ENCODE peak calls at places on chromosomes 13 and 19, in ten cellular contexts. B is GM19239; T is stimulated activated naive CD4-positive, alpha-beta T cell treated with Interleukin-2 at 50 U/mL for 16 hours; X is stimulated activated CD4-positive, alpha-beta T cell treated with anti-CD3 and anti-CD28 coated beads, Interleukin-1b, Interleukin-23, amount 100 ng/mL, for 1 hour; A is GM10248; H is activated naive CD4-positive, alpha-beta T cell treated with anti-CD3 and anti-CD28 coated beads, Interleukin-2, amount 10 ng/mL, durations not matched to agents 7 days and 5 days; U is activated T-helper 1 cell treated with anti-CD3 and anti-CD28 coated beads, Interleukin-2, amount 50 U/mL, for 16 hours; Z is OCI-M1; M is AG20443; R is activated CD8-positive, alpha-beta T cell treated with anti-CD3 and anti-CD28 coated beads, Interleukin-2, amount 10 ng/mL, durations not matched to agents 7 days and 5 days. J is an unnamed sample.
A peak's percentile ranks its signal among the peaks of the same experiment; 100 is the strongest.

GRCh38 chr13:23466144-23467002 is 32.9 kb upstream of the SACS start:
- DNase-seq in Z (no peak), U (peak; percentile 7), B (peak; percentile 45), M (peak; percentile 82), X (no peak), T (peak; percentile 56), A (peak; percentile 81), H (peak; percentile 74), R (peak; percentile 74), J (peak; percentile 17)

GRCh38 chr13:44364601-44365000 is 9.0 kb upstream of the SERP2 start:
- DNase-seq in A (no peak), X (no peak), H (no peak), U (no peak), Z (no peak), M (peak; percentile 33), T (no peak), B (no peak), R (no peak), J (no peak)

GRCh38 chr19:53989600-53990533 is 1.6 kb upstream of the CACNG6 start:
- DNase-seq in R (no peak), U (no peak), Z (no peak), H (no peak), A (no peak), X (no peak), B (no peak), T (no peak), M (no peak), J (no peak)

GRCh38 chr19:5060591-5061339 is 91.9 kb downstream of the KDM4B start:
- DNase-seq in B (no peak), R (no peak), M (no peak), A (no peak), H (no peak), X (no peak), Z (no peak), T (no peak), U (no peak), J (no peak)

GRCh38 chr13:110936519-110936918 is 21.6 kb upstream of the ANKRD10 start:
- DNase-seq in U (no peak), H (no peak), A (no peak), Z (no peak), T (no peak), M (no peak), R (no peak), X (no peak), B (no peak), J (no peak)

GRCh38 chr13:44951184-44951583 is 38.1 kb downstream of the NUFIP1 start:
- DNase-seq in Z (no peak), X (no peak), M (no peak), R (no peak), A (no peak), T (no peak), B (no peak), H (no peak), U (no peak), J (no peak)

GRCh38 chr13:112756967-112757758 is 67.3 kb downstream of the ATP11A start:
- DNase-seq in T (no peak), U (no peak), Z (no peak), A (no peak), X (no peak), R (no peak), H (no peak), M (no peak), B (no peak), J (peak; percentile 58)

GRCh38 chr19:45564131-45564780 is 20.3 kb downstream of the OPA3 start:
- DNase-seq in M (no peak), U (no peak), H (peak; percentile 29), X (no peak), Z (no peak), B (no peak), T (no peak), R (no peak), A (no peak), J (no peak)

GRCh38 chr19:43362179-43362578 is 8.7 kb downstream of the CD177 start:
- DNase-seq in M (no peak), A (no peak), B (no peak), R (no peak), Z (no peak), T (no peak), X (no peak), U (no peak), H (no peak), J (no peak)

GRCh38 chr13:37127706-37128241 is 22.3 kb upstream of the CSNK1A1L start:
- DNase-seq in B (no peak), U (no peak), Z (no peak), R (no peak), T (no peak), X (no peak), A (no peak), H (no peak), M (peak; percentile 59), J (no peak)

GRCh38 chr13:75550159-75550567 is 572 bp downstream of the UCHL3 start:
- DNase-seq in H (peak; percentile 25), A (peak; percentile 23), B (no peak), M (peak; percentile 63), R (peak; percentile 28), T (peak; percentile 7), Z (peak; percentile 79), U (no peak), X (no peak), J (no peak)

GRCh38 chr13:112134150-112135075 is 67.5 kb downstream of the SOX1 start:
- DNase-seq in Z (peak; percentile 35), M (no peak), R (no peak), T (no peak), X (no peak), A (no peak), H (no peak), B (no peak), U (no peak), J (no peak)

GRCh38 chr13:87527036-87527435 is 144.1 kb upstream of the SLITRK5 start:
- DNase-seq in T (no peak), X (no peak), H (no peak), A (no peak), Z (no peak), M (no peak), R (no peak), U (no peak), B (no peak), J (no peak)

GRCh38 chr19:36093687-36094086 is 17.3 kb upstream of the OVOL3 start:
- DNase-seq in U (no peak), R (no peak), X (no peak), A (peak; percentile 41), H (no peak), B (no peak), Z (no peak), M (no peak), T (no peak), J (no peak)

GRCh38 chr19:55097864-55098715 is 19.3 kb downstream of the PPP1R12C start:
- DNase-seq in U (no peak), M (no peak), H (no peak), B (no peak), X (no peak), T (no peak), A (no peak), Z (no peak), R (no peak), J (no peak)

GRCh38 chr19:5150331-5150901 is 181.5 kb downstream of the KDM4B start:
- DNase-seq in T (no peak), U (no peak), X (no peak), R (no peak), A (no peak), Z (no peak), H (no peak), B (no peak), M (no peak), J (no peak)

GRCh38 chr19:13208131-13208963 is 58.1 kb downstream of the IER2 start:
- DNase-seq in R (peak; percentile 76), Z (peak; percentile 61), M (peak; percentile 84), T (peak; percentile 74), A (peak; percentile 90), H (peak; percentile 86), X (peak; percentile 23), B (peak; percentile 94), U (no peak), J (no peak)

GRCh38 chr13:91719033-91719432 is 320.6 kb downstream of the GPC5 start:
- DNase-seq in M (no peak), T (no peak), X (no peak), H (no peak), A (no peak), R (no peak), Z (peak; percentile 37), B (no peak), U (no peak), J (no peak)

GRCh38 chr19:27774337-27774736 is 1438.6 kb downstream of the UQCRFS1 start:
- DNase-seq in T (no peak), M (no peak), R (peak; percentile 24), Z (peak; percentile 18), B (no peak), X (no peak), H (peak; percentile 30), U (no peak), A (no peak), J (no peak)

GRCh38 chr19:10353793-10354391 is 14.5 kb upstream of the ICAM3 start:
- DNase-seq in U (no peak), Z (peak; percentile 47), B (no peak), X (no peak), A (peak; percentile 17), R (peak; percentile 43), M (peak; percentile 47), H (peak; percentile 55), T (peak; percentile 11), J (no peak)

GRCh38 chr13:40252241-40252640 is 414.2 kb downstream of the FOXO1 start:
- DNase-seq in T (no peak), H (no peak), M (no peak), B (no peak), U (no peak), X (no peak), Z (no peak), R (no peak), A (no peak), J (no peak)

GRCh38 chr13:73924607-73925006 is 209.6 kb downstream of the KLF12 start:
- DNase-seq in T (no peak), A (peak; percentile 8), Z (no peak), X (no peak), H (no peak), U (no peak), B (no peak), M (no peak), R (no peak), J (no peak)

GRCh38 chr13:101289764-101290163 is 126.5 kb downstream of the NALCN start:
- DNase-seq in R (no peak), H (peak; percentile 26), X (no peak), Z (peak; percentile 23), M (peak; percentile 56), U (no peak), T (no peak), B (no peak), A (no peak), J (peak; percentile 31)

GRCh38 chr13:33519561-33520479 is 234.3 kb upstream of the STARD13 start:
- DNase-seq in M (peak; percentile 86), X (no peak), H (no peak), A (no peak), R (no peak), T (no peak), B (no peak), Z (no peak), U (no peak), J (no peak)

GRCh38 chr19:11499890-11500420 is 5.7 kb downstream of the ZNF653 start:
- DNase-seq in U (no peak), X (no peak), A (no peak), Z (peak; percentile 85), R (no peak), B (no peak), T (no peak), M (no peak), H (no peak), J (no peak)

GRCh38 chr19:31821346-31821745 is 472.1 kb upstream of the TSHZ3 start:
- DNase-seq in Z (no peak), B (no peak), M (no peak), X (no peak), H (no peak), T (no peak), R (no peak), A (no peak), U (no peak), J (no peak)

GRCh38 chr19:40445006-40445312 is 824 bp upstream of the SERTAD3 start:
- DNase-seq in Z (no peak), T (no peak), X (no peak), R (no peak), B (no peak), M (no peak), A (no peak), U (no peak), H (no peak), J (no peak)

GRCh38 chr13:108227651-108228272 is 9.6 kb downstream of the ABHD13 start:
- DNase-seq in U (no peak), A (peak; percentile 17), H (peak; percentile 37), B (no peak), R (peak; percentile 57), Z (peak; percentile 78), X (no peak), T (no peak), M (peak; percentile 22), J (no peak)

J was measured in NCI-H2081 treated with DMSO at 0.1 percent for 48 hours.